ENCODE peak calls at places on chromosomes 13 and 19, in eight cellular contexts. C is endodermal cell, R is lower lobe of right lung, F is adrenal gland, Q is HCT116, I is stomach, L is uterus, K is PC-9. P is an unnamed sample.

GRCh38 chr19:3146677-3147100 is 10.9 kb downstream of the GNA15 start:
- DNase-seq in L (no peak), K (no peak), I (no peak), F (no peak), Q (no peak), C (peak; percentile 90), R (peak; percentile 77), P (peak; percentile 85)

GRCh38 chr19:5130371-5131030 is 161.6 kb downstream of the KDM4B start:
- DNase-seq in I (no peak), C (peak; percentile 61), R (no peak), F (no peak), L (no peak), K (no peak), Q (no peak), P (peak; percentile 57)

GRCh38 chr19:40445945-40446784 is 2.0 kb upstream of the SERTAD3 start:
- DNase-seq in K (no peak), F (no peak), C (peak; percentile 76), L (no peak), R (no peak), Q (no peak), I (no peak), P (no peak)

GRCh38 chr19:35722897-35723296 is 5.1 kb downstream of the KMT2B start:
- DNase-seq in F (no peak), I (no peak), C (no peak), K (no peak), L (no peak), Q (no peak), R (no peak), P (no peak)

GRCh38 chr19:39645800-39646411 is 9.8 kb upstream of the LGALS16 start:
- DNase-seq in L (no peak), Q (no peak), I (no peak), C (peak; percentile 86), K (no peak), R (no peak), F (no peak), P (no peak)

GRCh38 chr19:15702590-15702930 is 25.3 kb upstream of the OR10H2 start:
- DNase-seq in K (peak; percentile 97), C (no peak), Q (peak; percentile 16), L (peak; percentile 67), R (peak; percentile 72), I (peak; percentile 64), F (peak; percentile 78), P (no peak)

GRCh38 chr19:55677572-55678028 is 2.6 kb downstream of the EPN1 start:
- DNase-seq in L (no peak), K (no peak), I (peak; percentile 67), R (peak; percentile 40), C (no peak), F (peak; percentile 56), Q (no peak), P (no peak)

GRCh38 chr19:35845215-35846037 is 6.9 kb downstream of the NPHS1 start:
- DNase-seq in R (no peak), Q (peak; percentile 22), K (no peak), F (no peak), I (no peak), C (peak; percentile 77), L (no peak), P (no peak)

GRCh38 chr19:48874309-48875135 is 2.3 kb downstream of the PPP1R15A start:
- DNase-seq in F (peak; percentile 61), C (no peak), R (no peak), I (peak; percentile 61), Q (no peak), K (peak; percentile 51), L (peak; percentile 47), P (no peak)

GRCh38 chr19:48873476-48874308 is 1.5 kb downstream of the PPP1R15A start:
- DNase-seq in K (no peak), C (peak; percentile 58), L (peak; percentile 22), R (no peak), F (no peak), Q (no peak), I (no peak), P (no peak)

GRCh38 chr19:48872884-48873475 is 759 bp downstream of the PPP1R15A start:
- DNase-seq in F (peak; percentile 94), C (peak; percentile 90), R (peak; percentile 93), Q (peak; percentile 80), I (peak; percentile 90), L (peak; percentile 95), K (peak; percentile 92), P (peak; percentile 60)

GRCh38 chr19:48870048-48870447 is 1.6 kb upstream of the PLEKHA4 start:
- DNase-seq in C (no peak), L (no peak), K (no peak), Q (no peak), F (no peak), R (no peak), I (no peak), P (no peak)

GRCh38 chr19:48872182-48872883 is at the start of gene PPP1R15A:
- DNase-seq in Q (peak; percentile 96), I (peak; percentile 99), K (peak; percentile 95), F (peak; percentile 99), R (peak; percentile 97), L (peak; percentile 99), C (peak; percentile 99), P (peak; percentile 98)
- H3K4me3 ChIP-seq in Q (peak within 1 kb of the TSS; percentile 93), I (peak within 1 kb of the TSS; percentile 96), K (peak within 1 kb of the TSS; percentile 93), F (peak within 1 kb of the TSS; percentile 64), R (peak within 1 kb of the TSS; percentile 79), L (peak within 1 kb of the TSS; percentile 100), C (peak within 1 kb of the TSS; percentile 93), P (peak within 1 kb of the TSS; percentile 90)

GRCh38 chr13:30111810-30112209 is 195.5 kb downstream of the KATNAL1 start:
- DNase-seq in I (no peak), F (no peak), L (no peak), Q (no peak), R (no peak), C (peak; percentile 76), K (no peak), P (no peak)
- H3K4me1 ChIP-seq in I (peaks cover 35% of the 10 kb centered on the region), F (peaks cover 5% of the 10 kb centered on the region), L (peaks cover 5% of the 10 kb centered on the region), Q (peaks cover 12% of the 10 kb centered on the region), R (peaks cover 26% of the 10 kb centered on the region), C (peaks cover 23% of the 10 kb centered on the region), K (peaks cover 42% of the 10 kb centered on the region), P (peaks cover 7% of the 10 kb centered on the region)

GRCh38 chr13:44801990-44802389 is 187.3 kb downstream of the NUFIP1 start:
- DNase-seq in K (peak; percentile 60), F (no peak), Q (no peak), I (peak; percentile 45), C (no peak), R (no peak), L (no peak), P (no peak)
- TF ChIP-seq CTCF in K (no peak), F (no peak), Q (no peak), I (no peak), C (no peak), R (no peak), L (no peak), P (no peak)

DNA sequence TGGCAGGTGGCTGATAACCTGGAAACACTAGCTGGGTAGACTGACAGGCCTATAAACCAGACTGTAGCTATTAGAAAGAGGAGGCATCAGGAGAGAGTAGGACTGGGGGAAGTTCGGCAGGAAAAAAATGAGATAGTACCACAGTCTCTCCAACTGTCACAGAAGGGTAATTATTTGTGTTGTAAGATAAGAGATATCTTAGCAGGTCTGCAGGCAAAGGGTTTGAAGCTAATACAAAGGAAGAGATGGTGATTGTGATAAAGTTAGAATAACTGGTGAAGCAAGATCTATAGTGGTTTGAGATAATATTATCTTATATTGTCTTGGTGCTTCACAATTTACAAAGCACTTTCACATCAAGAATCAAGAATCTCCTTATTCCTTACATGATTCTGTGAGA is 41.7 kb downstream of the MIPEP start:
- DNase-seq in I (no peak), K (no peak), R (no peak), Q (no peak), L (no peak), F (no peak), C (no peak), P (no peak)
- H3K4me3 ChIP-seq in I (no peak overlapping the region), K (no peak overlapping the region), R (no peak overlapping the region), Q (no peak overlapping the region), L (no peak overlapping the region), F (no peak overlapping the region), C (no peak overlapping the region), P (no peak overlapping the region)

GRCh38 chr13:33639640-33640080 is 178.3 kb upstream of the RFC3 start:
- DNase-seq in C (no peak), K (peak; percentile 42), Q (no peak), F (no peak), I (no peak), L (no peak), R (no peak), P (no peak)

GRCh38 chr13:33637978-33638743 is 179.8 kb upstream of the RFC3 start:
- DNase-seq in K (no peak), I (no peak), L (no peak), C (no peak), R (no peak), Q (no peak), F (peak; percentile 55), P (no peak)

GRCh38 chr13:33639158-33639557 is 178.8 kb upstream of the RFC3 start:
- DNase-seq in R (no peak), F (peak; percentile 80), K (no peak), I (no peak), C (no peak), Q (no peak), L (peak; percentile 73), P (no peak)

GRCh38 chr13:33642374-33643065 is 175.4 kb upstream of the RFC3 start:
- DNase-seq in I (no peak), F (peak; percentile 64), C (peak; percentile 68), Q (no peak), K (peak; percentile 96), L (peak; percentile 92), R (no peak), P (no peak)

DNA sequence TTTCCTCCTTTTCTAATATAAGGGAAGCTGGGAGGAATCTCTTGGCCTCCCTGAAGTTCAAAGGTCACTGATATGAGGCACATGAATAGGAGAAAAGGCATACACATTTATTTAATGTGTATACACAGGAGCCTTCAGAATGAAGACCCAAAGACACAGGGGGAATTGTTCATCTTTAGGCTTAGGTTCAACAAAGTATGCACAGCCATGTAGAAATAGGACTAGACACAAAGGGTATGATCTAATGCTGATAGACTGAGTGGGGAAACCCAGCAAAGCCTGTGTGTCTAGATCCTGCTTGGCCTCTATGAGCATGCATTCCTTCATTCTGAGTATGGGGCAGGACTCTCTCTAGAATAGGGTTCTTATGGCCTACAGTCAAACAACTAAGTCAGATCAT is 177.1 kb upstream of the RFC3 start:
- DNase-seq in L (no peak), F (no peak), K (no peak), R (no peak), Q (no peak), C (no peak), I (no peak), P (no peak)
- H3K4me1 ChIP-seq in L (peaks cover 21% of the 10 kb centered on the region), F (peaks cover 43% of the 10 kb centered on the region), K (peaks cover 44% of the 10 kb centered on the region), R (peaks cover 41% of the 10 kb centered on the region), Q (no peaks in the 10 kb centered on the region), C (peaks cover 24% of the 10 kb centered on the region), I (peaks cover 27% of the 10 kb centered on the region), P (no peaks in the 10 kb centered on the region)

GRCh38 chr13:78806457-78806856 is 147.5 kb upstream of the OBI1 start:
- DNase-seq in I (no peak), R (no peak), F (no peak), L (no peak), Q (no peak), C (no peak), K (no peak), P (no peak)
- TF ChIP-seq CTCF in I (no peak), R (peak; percentile 33), F (peak; percentile 11), L (no peak), Q (peak; percentile 53), C (peak; percentile 78), K (peak; percentile 49), P (peak; percentile 39)

P was measured in CD8-positive, alpha-beta T cell.